ENCODE peak calls at places on chromosome 5, in eight cellular contexts. R is IMR-90, K is mammary epithelial cell, U is fibroblast of lung, A is endodermal cell, T is RWPE2, H is lung, C is GM23338. L is an unnamed sample. For H3K4me1, the result is how much of the 10 kb centered on the place peaks cover.

GRCh38 chr5:119368238-119368630 is 12.4 kb downstream of the TNFAIP8 start:
- DNase-seq in R (no peak), K (no peak), U (no peak), A (no peak), T (no peak), H (no peak), C (no peak), L (no peak)

GRCh38 chr5:143880178-143880577 is 68.2 kb downstream of the HMHB1 start:
- DNase-seq in R (peak), K (no peak), U (peak), A (no peak), T (no peak), H (no peak), C (no peak), L (no peak)

GRCh38 chr5:41193462-41194166 is 19.7 kb downstream of the C6 start:
- DNase-seq in R (peak), K (no peak), U (peak), A (no peak), T (no peak), H (peak), C (no peak), L (peak)

GRCh38 chr5:91885291-91886265 is 502.5 kb upstream of the ARRDC3 start:
- DNase-seq in R (no peak), K (no peak), U (peak), A (no peak), T (no peak), H (no peak), C (no peak), L (no peak)

GRCh38 chr5:163789870-163790269 is 284.5 kb downstream of the MAT2B start:
- DNase-seq in R (peak), K (peak), U (peak), A (no peak), T (no peak), H (no peak), C (no peak), L (no peak)

GRCh38 chr5:77957931-77958476 is 181.9 kb upstream of the TBCA start:
- DNase-seq in R (no peak), K (no peak), U (no peak), A (peak), T (no peak), H (no peak), C (peak), L (no peak)

GRCh38 chr5:33319841-33320240 is 120.9 kb upstream of the TARS1 start:
- DNase-seq in R (no peak), K (no peak), U (peak), A (no peak), T (no peak), H (no peak), C (no peak), L (no peak)

GRCh38 chr5:180072556-180072955 is 997 bp upstream of the RNF130 start:
- DNase-seq in R (no peak), K (no peak), U (no peak), A (no peak), T (no peak), H (no peak), C (peak), L (no peak)

GRCh38 chr5:151038801-151039238 is 18.4 kb downstream of the GPX3 start:
- DNase-seq in R (peak), K (peak), U (peak), A (no peak), T (no peak), H (no peak), C (no peak), L (no peak)

GRCh38 chr5:87121315-87122170 is 146.1 kb upstream of the RASA1 start:
- DNase-seq in R (peak), K (peak), U (peak), A (no peak), T (peak), H (no peak), C (no peak), L (no peak)

GRCh38 chr5:180113660-180114303 is 42.2 kb upstream of the RNF130 start:
- DNase-seq in R (no peak), K (no peak), U (no peak), A (no peak), T (no peak), H (no peak), C (no peak), L (no peak)

GRCh38 chr5:5558593-5558992 is 136.1 kb downstream of the ICE1 start:
- DNase-seq in R (no peak), K (no peak), U (no peak), A (no peak), T (no peak), H (no peak), C (no peak), L (no peak)

GRCh38 chr5:8033261-8033660 is 164.3 kb downstream of the MTRR start:
- DNase-seq in R (no peak), K (no peak), U (no peak), A (no peak), T (no peak), H (no peak), C (no peak), L (no peak)

GRCh38 chr5:131538177-131538593 is 96.8 kb downstream of the RAPGEF6 start:
- DNase-seq in R (peak), K (peak), U (peak), A (no peak), T (no peak), H (no peak), C (no peak), L (no peak)

GRCh38 chr5:4230905-4231561 is 635.4 kb downstream of the IRX1 start:
- DNase-seq in R (no peak), K (no peak), U (no peak), A (no peak), T (no peak), H (no peak), C (peak), L (no peak)

GRCh38 chr5:137622850-137623249 is 113.0 kb downstream of the KLHL3 start:
- DNase-seq in R (no peak), K (peak), U (peak), A (peak), T (no peak), H (peak), C (no peak), L (peak)

GRCh38 chr5:158170060-158170459 is 311.1 kb upstream of the CLINT1 start:
- DNase-seq in R (no peak), K (no peak), U (no peak), A (no peak), T (no peak), H (no peak), C (no peak), L (no peak)

GRCh38 chr5:179209359-179210150 is 135.7 kb downstream of the ADAMTS2 start:
- DNase-seq in R (peak), K (no peak), U (peak), A (no peak), T (no peak), H (no peak), C (no peak), L (no peak)

GRCh38 chr5:178349607-178350353 is 117.2 kb upstream of the PHYKPL start:
- DNase-seq in R (no peak), K (no peak), U (no peak), A (no peak), T (peak), H (no peak), C (no peak), L (no peak)

GRCh38 chr5:72145351-72145750 is 38.1 kb downstream of the MAP1B start:
- DNase-seq in R (no peak), K (no peak), U (no peak), A (no peak), T (no peak), H (no peak), C (no peak), L (no peak)

GRCh38 chr5:40681351-40682311 is 1.9 kb downstream of the PTGER4 start:
- DNase-seq in R (no peak), K (no peak), U (peak), A (peak), T (peak), H (peak), C (peak), L (no peak)

GRCh38 chr5:141866111-141866510 is 12.1 kb downstream of the PCDH1 start:
- DNase-seq in R (no peak), K (peak), U (no peak), A (no peak), T (peak), H (peak), C (no peak), L (peak)

GRCh38 chr5:119342414-119342813 is 13.4 kb upstream of the TNFAIP8 start:
- DNase-seq in R (no peak), K (no peak), U (no peak), A (no peak), T (no peak), H (no peak), C (no peak), L (no peak)

GRCh38 chr5:84378961-84379360 is 5.7 kb downstream of the EDIL3 start:
- DNase-seq in R (peak), K (no peak), U (peak), A (no peak), T (no peak), H (no peak), C (no peak), L (no peak)

GRCh38 chr5:150400020-150400326 is 12.7 kb downstream of the CD74 start:
- DNase-seq in R (no peak), K (no peak), U (no peak), A (no peak), T (no peak), H (no peak), C (no peak), L (no peak)

GRCh38 chr5:173534031-173534430 is 82.4 kb downstream of the BOD1 start:
- DNase-seq in R (no peak), K (no peak), U (no peak), A (no peak), T (no peak), H (no peak), C (no peak), L (no peak)

GRCh38 chr5:123423278-123424149 is at the start of gene CEP120:
- DNase-seq in R (peak), K (peak), U (peak), A (peak), T (peak), H (peak), C (peak), L (peak)

GRCh38 chr5:6837519-6838110 is 124.4 kb downstream of the TENT4A start:
- DNase-seq in R (no peak), K (no peak), U (no peak), A (peak), T (no peak), H (no peak), C (peak), L (no peak)

GRCh38 chr5:5953641-5954040 is 424.7 kb downstream of the MED10 start:
- DNase-seq in R (no peak), K (no peak), U (no peak), A (no peak), T (no peak), H (no peak), C (no peak), L (no peak)

GRCh38 chr5:32869216-32869615 is 158.1 kb downstream of the NPR3 start:
- DNase-seq in R (peak), K (no peak), U (peak), A (no peak), T (no peak), H (no peak), C (no peak), L (no peak)

GRCh38 chr5:144273232-144274027 is 102.8 kb downstream of the KCTD16 start:
- DNase-seq in R (no peak), K (no peak), U (no peak), A (no peak), T (no peak), H (no peak), C (no peak), L (no peak)

GRCh38 chr5:343461-344401 is 22.2 kb downstream of the AHRR start:
- DNase-seq in R (peak), K (peak), U (peak), A (peak), T (no peak), H (no peak), C (peak), L (peak)

GRCh38 chr5:74371621-74372020 is 268.9 kb downstream of the ENC1 start:
- DNase-seq in R (no peak), K (no peak), U (no peak), A (no peak), T (no peak), H (no peak), C (no peak), L (no peak)

GRCh38 chr5:34008721-34009120 is 871 bp upstream of the AMACR start:
- DNase-seq in R (no peak), K (no peak), U (no peak), A (no peak), T (no peak), H (no peak), C (no peak), L (no peak)

GRCh38 chr5:77893225-77893860 is 117.2 kb upstream of the TBCA start:
- DNase-seq in R (peak), K (peak), U (peak), A (no peak), T (peak), H (no peak), C (no peak), L (no peak)

GRCh38 chr5:135013445-135013844 is 20.6 kb downstream of the PITX1 start:
- DNase-seq in R (no peak), K (no peak), U (no peak), A (peak), T (peak), H (no peak), C (no peak), L (no peak)

GRCh38 chr5:135308245-135308644 is 90.8 kb downstream of the MACROH2A1 start:
- DNase-seq in R (peak), K (peak), U (peak), A (peak), T (peak), H (peak), C (no peak), L (no peak)

GRCh38 chr5:66863343-66864170 is 267.4 kb downstream of the MAST4 start:
- DNase-seq in R (no peak), K (no peak), U (peak), A (peak), T (no peak), H (no peak), C (peak), L (no peak)

GRCh38 chr5:103513696-103514095 is 48.9 kb downstream of the NUDT12 start:
- DNase-seq in R (no peak), K (no peak), U (no peak), A (no peak), T (no peak), H (no peak), C (no peak), L (no peak)

GRCh38 chr5:145704724-145705123 is 130.4 kb downstream of the PRELID2 start:
- DNase-seq in R (no peak), K (no peak), U (no peak), A (no peak), T (no peak), H (no peak), C (no peak), L (no peak)

GRCh38 chr5:145697251-145698016 is 137.7 kb downstream of the PRELID2 start:
- DNase-seq in R (peak), K (peak), U (peak), A (peak), T (no peak), H (no peak), C (peak), L (no peak)

GRCh38 chr5:145699846-145700245 is 135.3 kb downstream of the PRELID2 start:
- DNase-seq in R (no peak), K (no peak), U (peak), A (no peak), T (no peak), H (no peak), C (no peak), L (no peak)

DNA sequence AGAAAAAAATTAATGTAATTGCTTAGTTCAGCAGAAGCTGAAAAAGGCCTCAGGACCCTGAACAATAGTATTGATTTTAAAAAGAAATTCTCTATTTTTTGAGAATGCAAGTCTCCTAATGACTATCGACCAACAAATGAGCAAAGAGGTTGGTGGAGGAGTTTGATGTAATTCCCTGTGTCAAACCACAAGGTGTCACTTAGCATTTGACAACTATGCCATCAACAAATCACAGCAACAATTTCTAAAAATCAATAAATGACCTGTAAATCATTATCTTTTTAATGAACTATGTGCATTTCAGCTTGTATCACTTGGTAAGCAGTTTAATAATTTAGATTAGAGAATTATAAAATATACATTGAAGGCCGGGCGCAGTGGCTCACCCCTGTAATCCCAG is 133.7 kb downstream of the PRELID2 start:
- DNase-seq in R (no peak), K (no peak), U (no peak), A (no peak), T (no peak), H (no peak), C (peak), L (no peak)
- TF ChIP-seq CTCF in R (no peak), K (peak), U (no peak), A (peak), T (peak), H (no peak), C (peak), L (no peak)

GRCh38 chr5:29387384-29387783 is 1806.1 kb upstream of the CDH6 start:
- DNase-seq in R (no peak), K (no peak), U (no peak), A (no peak), T (no peak), H (no peak), C (no peak), L (no peak)
- H3K4me1 ChIP-seq in R (under half), K (under half), U (under half), A (under half), T (under half), H (under half), C (under half), L (under half)

DNA sequence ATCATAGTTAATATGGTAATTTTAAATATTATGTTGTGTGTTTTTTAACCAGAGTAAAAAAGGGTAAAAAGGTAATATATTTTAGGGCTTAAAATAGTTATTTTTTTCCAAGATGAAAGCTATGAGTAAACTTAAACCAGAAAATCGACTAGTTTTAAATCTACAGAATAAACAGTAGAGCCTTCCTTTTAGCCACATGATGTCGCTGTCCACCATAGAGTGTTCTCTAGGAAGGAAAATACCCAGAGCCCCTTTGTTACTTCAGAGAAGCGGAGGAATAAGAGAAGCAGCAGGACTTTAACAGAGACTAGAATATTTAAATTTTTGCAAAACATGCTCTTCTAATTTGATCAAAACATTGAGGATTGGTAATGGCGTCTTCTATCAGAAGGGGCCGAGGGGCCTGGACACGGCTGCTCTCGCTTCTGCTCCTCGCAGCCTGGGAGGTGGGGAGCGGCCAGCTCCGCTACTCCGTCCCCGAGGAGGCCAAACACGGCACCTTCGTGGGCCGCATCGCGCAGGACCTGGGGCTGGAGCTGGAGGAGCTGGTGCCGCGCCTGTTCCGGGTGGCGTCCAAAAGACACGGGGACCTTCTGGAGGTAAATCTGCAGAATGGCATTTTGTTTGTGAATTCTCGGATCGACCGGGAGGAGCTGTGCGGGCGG is at the start of gene PCDHA2:
- DNase-seq in R (no peak), K (no peak), U (no peak), A (peak), T (no peak), H (no peak), C (peak), L (no peak)
- TF ChIP-seq CTCF in R (no peak), K (no peak), U (no peak), A (peak), T (no peak), H (no peak), C (peak), L (no peak)

DNA sequence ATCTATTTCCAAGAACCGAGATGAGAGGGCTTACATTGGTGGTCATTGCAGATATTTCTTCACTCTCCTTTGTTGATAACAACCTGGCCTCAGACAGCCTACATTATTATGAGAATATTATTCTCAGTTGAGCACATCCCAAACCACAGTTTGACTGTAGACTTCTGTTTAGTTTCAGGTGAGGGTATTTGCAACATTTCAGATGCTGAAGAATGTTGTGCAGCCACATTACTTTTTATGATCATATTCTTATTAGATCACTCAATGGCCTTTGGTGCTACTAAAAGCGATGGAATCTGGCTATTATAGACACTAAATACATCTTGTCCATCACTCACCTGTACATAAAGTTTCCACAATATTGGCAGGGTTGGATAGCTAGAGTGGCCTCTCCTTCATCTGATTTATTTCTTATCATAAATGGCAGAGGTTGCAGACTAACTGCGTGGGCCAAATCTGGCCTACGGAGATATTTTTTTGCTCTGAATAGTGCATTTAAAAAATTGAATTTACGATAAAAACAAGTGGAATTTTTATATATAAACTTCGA is 26.2 kb upstream of the RICTOR start:
- DNase-seq in R (no peak), K (peak), U (no peak), A (no peak), T (no peak), H (no peak), C (no peak), L (no peak)
- H3K4me1 ChIP-seq in R (under half), K (under half), U (under half), A (under half), T (under half), H (under half), C (under half), L (under half)

GRCh38 chr5:68658810-68659372 is 434.9 kb upstream of the SLC30A5 start:
- DNase-seq in R (no peak), K (no peak), U (no peak), A (no peak), T (no peak), H (no peak), C (no peak), L (no peak)
- TF ChIP-seq CTCF in R (no peak), K (no peak), U (no peak), A (no peak), T (no peak), H (no peak), C (no peak), L (no peak)

GRCh38 chr5:176824604-176825003 is 14.2 kb downstream of the UNC5A start:
- DNase-seq in R (no peak), K (no peak), U (no peak), A (no peak), T (no peak), H (no peak), C (no peak), L (no peak)

GRCh38 chr5:176823869-176824412 is 13.6 kb downstream of the UNC5A start:
- DNase-seq in R (no peak), K (no peak), U (no peak), A (peak), T (no peak), H (no peak), C (peak), L (no peak)

GRCh38 chr5:176825234-176825633 is 14.9 kb downstream of the UNC5A start:
- DNase-seq in R (no peak), K (no peak), U (no peak), A (no peak), T (no peak), H (no peak), C (no peak), L (no peak)

GRCh38 chr5:176827736-176828415 is 17.5 kb downstream of the UNC5A start:
- DNase-seq in R (no peak), K (no peak), U (no peak), A (no peak), T (no peak), H (no peak), C (no peak), L (no peak)

GRCh38 chr5:176825957-176826356 is 15.6 kb downstream of the UNC5A start:
- DNase-seq in R (no peak), K (no peak), U (no peak), A (no peak), T (no peak), H (no peak), C (no peak), L (no peak)
- H3K4me1 ChIP-seq in R (under half), K (under half), U (under half), A (under half), T (under half), H (under half), C (under half), L (under half)

L was measured in prostate gland.